ENCODE peak calls at places on chromosomes 11 and 22, in eight cellular contexts. C is tibial nerve, D is GM23338, I is HFFc6, A is K562, E is adrenal gland, J is OCI-LY7, Y is dorsolateral prefrontal cortex. K is an unnamed sample.

GRCh38 chr11:69711824-69712801 is 8.3 kb upstream of the FGF19 start:
- DNase-seq in D (peak; percentile 45), E (no peak), I (no peak), C (no peak), A (no peak), J (no peak), Y (no peak), K (no peak)

GRCh38 chr11:43419460-43419859 is 60.7 kb downstream of the TTC17 start:
- DNase-seq in I (peak; percentile 44), A (peak; percentile 15), D (peak; percentile 59), J (peak; percentile 57), Y (no peak), E (peak; percentile 38), C (no peak), K (peak; percentile 21)

GRCh38 chr22:23778576-23778900 is 5.9 kb downstream of the MMP11 start:
- DNase-seq in Y (no peak), C (no peak), J (no peak), D (no peak), E (no peak), A (no peak), I (no peak), K (no peak)

GRCh38 chr22:17370036-17370765 is 941 bp downstream of the CECR2 start:
- DNase-seq in Y (no peak), C (no peak), D (peak; percentile 51), A (no peak), I (no peak), E (no peak), J (no peak), K (no peak)

GRCh38 chr11:27440090-27440489 is 32.5 kb downstream of the LGR4 start:
- DNase-seq in E (no peak), D (no peak), A (no peak), J (no peak), Y (no peak), I (no peak), C (no peak), K (no peak)

GRCh38 chr11:66743271-66743968 is 14.4 kb upstream of the SPTBN2 start:
- DNase-seq in A (no peak), I (no peak), C (no peak), Y (no peak), J (no peak), D (peak; percentile 37), E (peak; percentile 81), K (no peak)

GRCh38 chr11:47415949-47416472 is 7.6 kb downstream of the SLC39A13 start:
- DNase-seq in A (no peak), D (peak; percentile 43), E (peak; percentile 76), Y (no peak), J (no peak), I (peak; percentile 92), C (peak; percentile 75), K (peak; percentile 91)

GRCh38 chr11:121610706-121611105 is 157.9 kb upstream of the SORL1-AS1 start:
- DNase-seq in A (no peak), I (no peak), D (no peak), Y (no peak), E (no peak), J (no peak), C (no peak), K (no peak)

GRCh38 chr11:58934945-58935513 is 4.3 kb upstream of the GLYATL1 start:
- DNase-seq in J (no peak), E (no peak), C (no peak), Y (no peak), A (no peak), D (no peak), I (no peak), K (no peak)

GRCh38 chr11:103798029-103798428 is 238.4 kb upstream of the DDI1 start:
- DNase-seq in J (no peak), C (no peak), Y (no peak), D (no peak), I (peak; percentile 17), A (no peak), E (no peak), K (peak; percentile 21)

GRCh38 chr22:49490692-49491091 is 337.0 kb downstream of the BRD1 start:
- DNase-seq in E (no peak), A (no peak), D (no peak), Y (no peak), I (no peak), C (no peak), J (no peak), K (no peak)

GRCh38 chr11:3138178-3139085 is 26.7 kb downstream of the OSBPL5 start:
- DNase-seq in C (no peak), D (no peak), A (peak; percentile 42), I (no peak), E (no peak), J (no peak), Y (no peak), K (no peak)

GRCh38 chr11:32489464-32489863 is 54.1 kb upstream of the WT1 start:
- DNase-seq in Y (no peak), I (no peak), C (no peak), J (no peak), A (no peak), E (no peak), D (peak; percentile 62), K (no peak)
- TF ChIP-seq CTCF in Y (no peak), I (no peak), C (no peak), J (no peak), A (no peak), E (no peak), D (peak; percentile 28), K (no peak)

GRCh38 chr11:86355256-86355655 is 19.4 kb upstream of the CCDC81 start:
- DNase-seq in I (no peak), D (no peak), J (no peak), A (no peak), E (no peak), Y (no peak), C (no peak), K (no peak)

GRCh38 chr11:86365566-86365965 is 9.1 kb upstream of the CCDC81 start:
- DNase-seq in Y (no peak), E (no peak), A (no peak), I (peak; percentile 36), C (no peak), D (no peak), J (no peak), K (peak; percentile 43)

GRCh38 chr11:86363424-86363823 is 11.3 kb upstream of the CCDC81 start:
- DNase-seq in A (no peak), D (no peak), I (no peak), J (no peak), Y (no peak), C (no peak), E (no peak), K (no peak)

GRCh38 chr11:86358720-86359119 is 16.0 kb upstream of the CCDC81 start:
- DNase-seq in I (no peak), E (no peak), Y (peak; percentile 45), A (no peak), D (no peak), J (no peak), C (no peak), K (no peak)

GRCh38 chr11:86360775-86361395 is 13.8 kb upstream of the CCDC81 start:
- DNase-seq in C (no peak), E (no peak), I (peak; percentile 52), D (peak; percentile 70), A (no peak), Y (no peak), J (no peak), K (peak; percentile 39)
- TF ChIP-seq CTCF in C (no peak), E (no peak), I (peak; percentile 79), D (peak; percentile 56), A (peak; percentile 14), Y (peak; percentile 44), J (peak; percentile 19), K (peak; percentile 40)

GRCh38 chr11:123139206-123139605 is 55.8 kb downstream of the CLMP start:
- DNase-seq in A (no peak), E (no peak), C (no peak), J (no peak), I (no peak), D (no peak), Y (no peak), K (no peak)

GRCh38 chr11:123135863-123136446 is 59.1 kb downstream of the CLMP start:
- DNase-seq in A (no peak), C (peak; percentile 30), D (no peak), I (no peak), J (no peak), E (no peak), Y (no peak), K (no peak)

GRCh38 chr11:123143476-123143875 is 51.6 kb downstream of the CLMP start:
- DNase-seq in D (no peak), C (no peak), J (no peak), I (no peak), E (no peak), A (no peak), Y (no peak), K (no peak)

GRCh38 chr11:123132881-123133280 is 62.2 kb downstream of the CLMP start:
- DNase-seq in D (no peak), C (no peak), I (no peak), E (no peak), J (no peak), A (no peak), Y (no peak), K (no peak)

GRCh38 chr11:123137496-123138270 is 57.4 kb downstream of the CLMP start:
- DNase-seq in E (peak; percentile 71), Y (peak; percentile 46), I (peak; percentile 89), C (peak; percentile 72), A (no peak), D (peak; percentile 85), J (no peak), K (peak; percentile 76)
- TF ChIP-seq CTCF in E (no peak), Y (no peak), I (peak; percentile 25), C (no peak), A (no peak), D (no peak), J (no peak), K (peak; percentile 21)

GRCh38 chr22:37930952-37931440 is 22.4 kb downstream of the C22orf23 start:
- DNase-seq in C (no peak), J (no peak), I (no peak), A (no peak), D (no peak), E (no peak), Y (no peak), K (no peak)

GRCh38 chr22:37931893-37932389 is 21.5 kb downstream of the C22orf23 start:
- DNase-seq in Y (no peak), C (no peak), D (no peak), I (no peak), E (no peak), A (no peak), J (peak; percentile 48), K (no peak)

GRCh38 chr22:37932401-37932800 is 21.0 kb downstream of the C22orf23 start:
- DNase-seq in D (no peak), A (no peak), Y (no peak), J (no peak), C (no peak), E (no peak), I (no peak), K (no peak)

GRCh38 chr22:37929390-37929789 is 23.3 kb downstream of the MICALL1 start:
- DNase-seq in J (no peak), D (no peak), C (no peak), E (no peak), Y (no peak), A (no peak), I (no peak), K (no peak)

DNA sequence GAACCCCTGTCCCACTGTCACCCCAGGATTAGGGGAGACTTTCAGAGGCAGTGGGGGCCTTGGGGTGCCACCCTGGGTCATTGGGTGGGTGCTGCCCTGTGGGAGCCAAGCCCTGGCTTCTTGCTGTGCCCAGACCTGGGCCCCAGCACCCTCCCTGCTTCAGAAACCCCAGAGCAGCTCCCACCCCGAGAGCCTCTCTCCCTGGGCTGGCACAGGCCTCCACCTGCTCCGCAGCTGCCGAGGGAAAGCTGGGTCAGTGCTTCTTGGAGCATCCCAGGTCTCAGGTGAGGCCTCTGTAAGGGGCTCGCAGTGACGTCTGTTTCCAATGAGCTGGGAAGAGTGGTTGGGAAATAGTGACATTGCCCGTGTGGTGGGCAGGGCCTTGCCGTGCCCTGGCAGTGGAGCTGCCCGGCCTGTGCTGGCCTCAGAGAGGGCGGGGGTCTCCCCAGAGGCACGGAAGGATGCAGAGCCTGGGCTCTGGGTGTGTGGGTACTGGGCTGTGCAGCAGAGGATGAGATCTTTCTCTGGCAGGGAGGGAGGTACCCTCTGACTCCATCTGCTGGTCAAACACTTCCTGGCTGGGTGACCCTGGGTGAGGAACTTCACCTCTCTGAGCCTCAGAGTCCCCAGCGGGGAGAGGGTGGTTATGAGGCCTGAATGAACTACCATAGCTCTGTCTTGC is 23.0 kb downstream of the C22orf23 start:
- DNase-seq in E (no peak), D (peak; percentile 61), Y (no peak), C (peak; percentile 30), A (no peak), I (peak; percentile 14), J (peak; percentile 49), K (no peak)
- TF ChIP-seq CTCF in E (peak; percentile 14), D (peak; percentile 38), Y (peak; percentile 73), C (peak; percentile 32), A (peak; percentile 31), I (peak; percentile 76), J (peak; percentile 74), K (peak; percentile 55)